ENCODE peak calls at places on chromosomes 13 and 19, in seven cellular contexts. Q is fibroblast of the aortic adventitia, A is M059J, L is NCI-H146, R is colonic mucosa, G is NCI-H460, S is amygdala. I is an unnamed sample.

GRCh38 chr13:52650731-52651130 is 1.9 kb upstream of the SUGT1 start:
- DNase-seq in Q (no peak), A (no peak), L (no peak), R (no peak), G (no peak), S (no peak), I (no peak)

GRCh38 chr19:46350029-46350757 is 3.3 kb downstream of the PPP5C start:
- DNase-seq in Q (no peak), A (no peak), L (no peak), R (peak), G (no peak), S (no peak), I (no peak)

GRCh38 chr19:16376649-16377048 is 52.0 kb downstream of the KLF2 start:
- DNase-seq in Q (no peak), A (no peak), L (no peak), R (no peak), G (no peak), S (no peak), I (no peak)

GRCh38 chr13:51158923-51159322 is 47.8 kb upstream of the C13orf42 start:
- DNase-seq in Q (peak), A (peak), L (no peak), R (no peak), G (no peak), S (no peak), I (no peak)

GRCh38 chr19:47891923-47892666 is 6.0 kb upstream of the SULT2A1 start:
- DNase-seq in Q (peak), A (peak), L (no peak), R (no peak), G (no peak), S (no peak), I (peak)

GRCh38 chr19:35959040-35959967 is 23.1 kb downstream of the LRFN3 start:
- DNase-seq in Q (no peak), A (no peak), L (no peak), R (no peak), G (no peak), S (no peak), I (peak)

GRCh38 chr19:6108721-6109633 is 1.3 kb downstream of the RFX2 start:
- DNase-seq in Q (peak), A (peak), L (peak), R (peak), G (no peak), S (peak), I (peak)

GRCh38 chr19:4088975-4089374 is 22.3 kb upstream of the ZBTB7A start:
- DNase-seq in Q (no peak), A (no peak), L (no peak), R (peak), G (no peak), S (no peak), I (no peak)

GRCh38 chr13:79725841-79726240 is 244.9 kb downstream of the NDFIP2 start:
- DNase-seq in Q (no peak), A (no peak), L (no peak), R (no peak), G (no peak), S (no peak), I (no peak)

GRCh38 chr19:56136362-56136761 is 4.7 kb upstream of the ZNF444 start:
- DNase-seq in Q (no peak), A (no peak), L (no peak), R (no peak), G (no peak), S (no peak), I (no peak)

GRCh38 chr13:112770504-112770903 is 80.7 kb downstream of the ATP11A start:
- DNase-seq in Q (no peak), A (no peak), L (no peak), R (no peak), G (no peak), S (no peak), I (no peak)

GRCh38 chr13:100646030-100646673 is 28.4 kb downstream of the TMTC4 start:
- DNase-seq in Q (peak), A (peak), L (peak), R (no peak), G (no peak), S (peak), I (peak)

GRCh38 chr19:41606215-41606837 is 20.5 kb downstream of the CEACAM4 start:
- DNase-seq in Q (no peak), A (no peak), L (no peak), R (no peak), G (no peak), S (no peak), I (peak)

GRCh38 chr19:1690570-1691307 is 38.3 kb upstream of the TCF3 start:
- DNase-seq in Q (no peak), A (no peak), L (peak), R (peak), G (peak), S (no peak), I (peak)